ENCODE peak calls at places on chromosomes 6 and 20, in nine cellular contexts. S is stimulated activated naive CD8-positive, alpha-beta T cell treated with anti-CD3 and anti-CD28 coated beads, Interleukin-15, Interleukin-2, amounts not matched to agents 100 U/mL and 50 U/mL, for 24 hours; N is psoas muscle; V is T-helper 22 cell; U is mesenchymal stem cell; J is NCI-H2029; L is ecto neural progenitor cell; Z is heart right ventricle; P is fibroblast of lung. Q is an unnamed sample.
A peak's percentile ranks its signal among the peaks of the same experiment; 100 is the strongest.

GRCh38 chr6:73768630-73769029 is 72.6 kb downstream of the CD109 start:
- DNase-seq in L (no peak), Z (no peak), U (no peak), J (no peak), V (no peak), N (no peak), S (no peak), P (no peak), Q (no peak)

GRCh38 chr6:157219201-157220200 is 103.8 kb downstream of the TMEM242 start:
- DNase-seq in U (peak; percentile 36), P (peak; percentile 72), N (no peak), J (no peak), L (peak; percentile 53), V (no peak), S (no peak), Z (no peak), Q (no peak)

GRCh38 chr6:144408151-144408550 is 123.0 kb downstream of the UTRN start:
- DNase-seq in N (peak; percentile 57), V (no peak), U (no peak), S (no peak), J (no peak), L (no peak), P (no peak), Z (peak; percentile 71), Q (peak; percentile 77)

GRCh38 chr6:128098000-128098581 is 197.2 kb upstream of the THEMIS start:
- DNase-seq in L (no peak), V (no peak), U (no peak), J (no peak), S (no peak), P (peak; percentile 58), Z (no peak), N (no peak), Q (no peak)

GRCh38 chr20:37567671-37568588 is 40.3 kb upstream of the BLCAP start:
- DNase-seq in S (no peak), U (no peak), L (peak; percentile 47), V (no peak), P (no peak), Z (no peak), N (peak; percentile 33), J (peak; percentile 12), Q (no peak)

GRCh38 chr6:33769248-33769821 is 19.6 kb downstream of the LEMD2 start:
- DNase-seq in N (no peak), V (no peak), L (no peak), Z (no peak), S (no peak), U (no peak), J (no peak), P (no peak), Q (peak; percentile 20)

GRCh38 chr20:47544240-47544639 is 42.6 kb downstream of the NCOA3 start:
- DNase-seq in S (no peak), N (no peak), P (peak; percentile 89), U (peak; percentile 41), L (no peak), J (no peak), V (no peak), Z (no peak), Q (no peak)

GRCh38 chr6:2378891-2379652 is 133.7 kb upstream of the GMDS start:
- DNase-seq in L (no peak), Z (no peak), N (no peak), P (peak; percentile 55), S (no peak), V (no peak), U (peak; percentile 60), J (no peak), Q (no peak)

GRCh38 chr20:35515949-35516645 is 13.4 kb downstream of the C20orf173 start:
- DNase-seq in P (peak; percentile 94), V (no peak), L (no peak), Z (no peak), U (peak; percentile 77), N (no peak), J (no peak), S (no peak), Q (no peak)

GRCh38 chr20:54063998-54064676 is 6.3 kb downstream of the BCAS1 start:
- DNase-seq in V (no peak), S (peak; percentile 67), N (no peak), L (no peak), Z (no peak), J (no peak), U (no peak), P (no peak), Q (no peak)

GRCh38 chr6:43076093-43076927 is at the start of gene PTK7:
- DNase-seq in J (no peak), Z (peak; percentile 16), V (no peak), N (no peak), U (peak; percentile 65), S (peak; percentile 44), L (peak; percentile 93), P (peak; percentile 63), Q (peak; percentile 84)

GRCh38 chr6:15504581-15505350 is 158.1 kb downstream of the DTNBP1 start:
- DNase-seq in L (no peak), N (peak; percentile 87), J (peak; percentile 89), Z (peak; percentile 73), P (peak; percentile 96), V (no peak), U (peak; percentile 99), S (no peak), Q (peak; percentile 86)

GRCh38 chr6:33987531-33988021 is 158.3 kb downstream of the GRM4 start:
- DNase-seq in Z (no peak), S (no peak), L (no peak), V (no peak), U (no peak), P (no peak), J (no peak), N (no peak), Q (no peak)

GRCh38 chr6:157561929-157562810 is 181.2 kb downstream of the ZDHHC14 start:
- DNase-seq in Z (no peak), S (no peak), V (no peak), P (no peak), J (no peak), N (no peak), U (no peak), L (no peak), Q (no peak)

GRCh38 chr6:131948692-131949614 is 2.2 kb downstream of the CCN2 start:
- DNase-seq in U (peak; percentile 87), N (no peak), P (peak; percentile 84), V (no peak), L (no peak), Z (peak; percentile 31), S (no peak), J (no peak), Q (no peak)

GRCh38 chr6:146931214-146931613 is 273.0 kb upstream of the STXBP5 start:
- DNase-seq in L (no peak), V (no peak), U (no peak), S (no peak), J (no peak), Z (no peak), N (no peak), P (no peak), Q (no peak)

GRCh38 chr6:29989211-29989610 is 46.9 kb downstream of the HLA-A start:
- DNase-seq in Z (no peak), V (no peak), J (no peak), L (no peak), S (no peak), N (no peak), U (peak; percentile 58), P (peak; percentile 58), Q (no peak)

GRCh38 chr6:39819226-39819625 is 27.1 kb downstream of the DAAM2 start:
- DNase-seq in J (no peak), Z (no peak), V (no peak), L (no peak), N (no peak), U (peak; percentile 47), P (peak; percentile 45), S (no peak), Q (no peak)

GRCh38 chr20:8568068-8568467 is 436.0 kb downstream of the PLCB1 start:
- DNase-seq in N (no peak), P (peak; percentile 64), Z (no peak), J (no peak), S (no peak), U (no peak), V (no peak), L (no peak), Q (no peak)

GRCh38 chr6:31009731-31010130 is 543 bp upstream of the MUC22 start:
- DNase-seq in Z (no peak), S (no peak), N (no peak), V (no peak), J (no peak), L (no peak), U (no peak), P (no peak), Q (no peak)